ENCODE peak calls at places on chromosomes 2 and 18, in ten cellular contexts. F is activated CD4-positive, alpha-beta memory T cell treated with anti-CD3 and anti-CD28 coated beads for 36 hours; B is COR-L47; M is epithelial cell of esophagus; U is effector memory CD4-positive, alpha-beta T cell; O is osteocyte; Q is H7; K is NCI-H2171 treated with DMSO at 0.1 percent for 48 hours; I is NCI-H460; T is NCI-H1436. A is an unnamed sample.

GRCh38 chr2:43192039-43192438 is 34.4 kb downstream of the ZFP36L2 start:
- DNase-seq in Q (peak), M (no peak), F (peak), K (no peak), I (no peak), T (no peak), O (no peak), U (no peak), B (no peak), A (no peak)

GRCh38 chr18:34661464-34662087 is 48.5 kb upstream of the DTNA start:
- DNase-seq in Q (peak), I (peak), T (peak), F (no peak), O (no peak), U (no peak), M (peak), K (peak), B (peak), A (no peak)

GRCh38 chr2:55460562-55460961 is 40.9 kb upstream of the CCDC88A start:
- DNase-seq in I (no peak), Q (no peak), U (no peak), B (no peak), M (peak), F (no peak), K (no peak), O (no peak), T (no peak), A (no peak)

GRCh38 chr18:23556145-23556780 is 30.0 kb downstream of the NPC1 start:
- DNase-seq in T (no peak), M (no peak), O (no peak), B (no peak), I (no peak), U (no peak), F (no peak), Q (no peak), K (no peak), A (no peak)

GRCh38 chr2:149617476-149617875 is 29.9 kb upstream of the MMADHC start:
- DNase-seq in K (no peak), I (no peak), Q (no peak), F (no peak), M (peak), O (no peak), U (no peak), B (no peak), T (no peak), A (no peak)

GRCh38 chr2:2940702-2941655 is 436.6 kb downstream of the EIPR1 start:
- DNase-seq in B (no peak), U (no peak), Q (no peak), T (no peak), O (no peak), I (no peak), F (no peak), K (no peak), M (no peak), A (no peak)

GRCh38 chr2:141641462-141641861 is 489.4 kb downstream of the LRP1B start:
- DNase-seq in Q (no peak), I (peak), B (no peak), K (no peak), T (no peak), U (no peak), F (no peak), O (no peak), M (peak), A (no peak)

GRCh38 chr2:96687266-96687665 is 44.7 kb downstream of the FER1L5 start:
- DNase-seq in M (no peak), I (no peak), T (no peak), F (no peak), O (no peak), K (no peak), U (no peak), B (no peak), Q (no peak), A (no peak)

GRCh38 chr2:19337202-19337601 is 21.2 kb downstream of the OSR1 start:
- DNase-seq in I (no peak), O (no peak), T (no peak), U (no peak), F (no peak), B (no peak), Q (no peak), M (no peak), K (no peak), A (no peak)

GRCh38 chr2:223723954-223724411 is 113.4 kb downstream of the AP1S3 start:
- DNase-seq in U (no peak), T (no peak), M (no peak), F (no peak), K (peak), O (no peak), I (peak), Q (peak), B (no peak), A (no peak)

GRCh38 chr2:233349005-233349998 is 5.0 kb upstream of the DGKD start:
- DNase-seq in I (no peak), B (peak), T (no peak), U (no peak), K (no peak), O (no peak), F (no peak), M (no peak), Q (no peak), A (peak)

GRCh38 chr2:150413890-150414289 is 73.6 kb downstream of the RND3 start:
- DNase-seq in F (no peak), K (no peak), I (no peak), M (no peak), U (no peak), O (no peak), T (no peak), B (no peak), Q (no peak), A (no peak)